ENCODE peak calls at places on chromosomes 2 and 18, in seven cellular contexts. F, Z, N, I, P, C and K are unnamed samples.

GRCh38 chr2:239026711-239027430 is 179.0 kb downstream of the TWIST2 start:
- DNase-seq in F (no peak), N (no peak), Z (no peak), I (no peak), C (no peak), P (no peak), K (no peak)

GRCh38 chr2:151922845-151923666 is 94.8 kb upstream of the ARL5A start:
- DNase-seq in N (no peak), P (peak), C (no peak), Z (no peak), I (peak), F (peak), K (peak)

GRCh38 chr2:144517825-144518699 is 1.9 kb downstream of the ZEB2 start:
- DNase-seq in C (peak), Z (no peak), F (no peak), P (no peak), I (no peak), N (no peak), K (no peak)

GRCh38 chr18:63161032-63161727 is 158.4 kb downstream of the BCL2 start:
- DNase-seq in N (no peak), Z (no peak), C (no peak), F (no peak), P (no peak), I (no peak), K (no peak)

GRCh38 chr2:104853926-104854506 is at the start of gene POU3F3:
- DNase-seq in N (no peak), I (peak), C (peak), Z (no peak), F (peak), P (peak), K (no peak)

GRCh38 chr2:219109468-219109867 is 48.7 kb upstream of the IHH start:
- DNase-seq in F (no peak), N (no peak), P (no peak), C (no peak), I (no peak), Z (no peak), K (no peak)

GRCh38 chr18:75472906-75473305 is 45.4 kb upstream of the SMIM21 start:
- DNase-seq in P (no peak), Z (no peak), I (no peak), F (no peak), N (no peak), C (no peak), K (no peak)

GRCh38 chr2:23073041-23073440 is 311.9 kb upstream of the KLHL29 start:
- DNase-seq in F (no peak), Z (no peak), I (no peak), N (no peak), P (no peak), C (no peak), K (no peak)

DNA sequence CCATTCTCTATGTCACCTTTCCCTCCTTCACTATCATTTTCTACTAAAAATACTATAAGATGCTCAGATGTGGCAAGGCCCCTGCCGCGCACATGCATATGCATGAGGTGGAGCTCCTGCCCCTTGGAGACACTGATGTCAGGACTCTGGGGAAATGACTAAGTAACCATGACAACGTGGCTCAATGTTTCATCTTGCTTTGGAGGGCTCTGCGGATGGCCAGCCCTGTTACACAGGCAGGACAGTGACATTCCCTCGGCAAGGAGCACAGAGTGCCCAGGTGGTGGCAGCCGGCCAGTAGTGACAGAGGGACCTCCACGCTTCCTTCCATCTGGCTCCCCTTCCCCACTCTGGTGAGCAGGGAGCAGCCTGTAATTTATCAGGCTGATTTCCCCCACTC is 364.1 kb downstream of the SS18 start:
- DNase-seq in P (no peak), I (no peak), N (no peak), C (peak), F (peak), Z (peak), K (no peak)
- TF ChIP-seq CTCF in P (no peak), I (no peak), N (no peak), C (no peak), F (no peak), Z (peak), K (no peak)

DNA sequence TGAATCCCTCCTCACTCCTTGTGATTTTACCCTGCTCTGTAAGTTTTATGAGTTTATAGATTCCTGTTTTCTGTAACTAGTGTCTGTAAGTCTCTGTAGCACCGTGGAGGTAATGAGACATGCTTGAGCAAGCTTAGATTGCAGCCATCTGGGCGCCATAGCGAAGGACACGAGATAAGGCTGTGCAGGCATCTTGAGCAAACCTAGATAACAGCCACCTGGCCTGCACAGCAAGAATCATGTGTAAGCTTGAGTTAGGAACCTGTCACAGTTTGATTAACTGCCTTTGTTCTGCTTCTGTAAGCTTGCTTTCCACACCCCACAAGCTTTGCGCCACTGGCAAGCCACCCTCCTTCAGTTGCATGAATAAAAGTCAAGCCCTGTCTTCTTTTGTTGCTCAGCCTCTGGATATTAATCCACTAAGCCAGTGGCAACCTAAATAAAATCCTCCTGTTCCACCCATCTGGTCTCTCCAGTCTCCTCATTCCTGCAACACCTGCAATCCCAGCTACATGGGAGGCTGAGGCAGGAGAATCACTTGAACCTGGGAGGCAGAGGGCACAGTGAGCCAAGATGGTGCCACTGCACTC is 270.6 kb upstream of the RGPD4 start:
- DNase-seq in Z (no peak), F (no peak), C (no peak), N (no peak), I (no peak), P (no peak), K (no peak)
- TF ChIP-seq CTCF in Z (no peak), F (no peak), C (no peak), N (no peak), I (no peak), P (no peak), K (no peak)

DNA sequence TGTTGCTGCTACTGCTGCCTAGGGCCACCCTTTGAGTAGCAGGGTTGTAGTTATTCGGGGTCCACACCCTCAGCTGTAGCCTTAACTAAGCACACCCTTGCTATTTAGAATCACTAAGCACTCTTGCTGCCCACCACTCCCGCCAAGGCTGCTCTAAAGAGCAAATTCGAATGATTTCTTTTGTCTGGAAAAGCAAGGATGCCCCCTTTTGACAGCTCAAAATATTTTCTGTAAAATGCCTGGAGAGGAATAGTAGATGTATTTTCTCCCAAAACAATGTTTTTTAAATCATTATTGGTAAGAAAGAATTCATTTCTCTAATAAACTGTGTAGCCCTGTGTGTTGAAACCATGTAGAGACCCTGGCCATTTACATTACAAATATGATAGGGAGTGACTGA is 80.8 kb upstream of the PAPOLG start:
- DNase-seq in F (no peak), Z (no peak), I (no peak), C (no peak), P (no peak), N (no peak), K (no peak)
- TF ChIP-seq CTCF in F (no peak), Z (no peak), I (no peak), C (no peak), P (no peak), N (no peak), K (no peak)

DNA sequence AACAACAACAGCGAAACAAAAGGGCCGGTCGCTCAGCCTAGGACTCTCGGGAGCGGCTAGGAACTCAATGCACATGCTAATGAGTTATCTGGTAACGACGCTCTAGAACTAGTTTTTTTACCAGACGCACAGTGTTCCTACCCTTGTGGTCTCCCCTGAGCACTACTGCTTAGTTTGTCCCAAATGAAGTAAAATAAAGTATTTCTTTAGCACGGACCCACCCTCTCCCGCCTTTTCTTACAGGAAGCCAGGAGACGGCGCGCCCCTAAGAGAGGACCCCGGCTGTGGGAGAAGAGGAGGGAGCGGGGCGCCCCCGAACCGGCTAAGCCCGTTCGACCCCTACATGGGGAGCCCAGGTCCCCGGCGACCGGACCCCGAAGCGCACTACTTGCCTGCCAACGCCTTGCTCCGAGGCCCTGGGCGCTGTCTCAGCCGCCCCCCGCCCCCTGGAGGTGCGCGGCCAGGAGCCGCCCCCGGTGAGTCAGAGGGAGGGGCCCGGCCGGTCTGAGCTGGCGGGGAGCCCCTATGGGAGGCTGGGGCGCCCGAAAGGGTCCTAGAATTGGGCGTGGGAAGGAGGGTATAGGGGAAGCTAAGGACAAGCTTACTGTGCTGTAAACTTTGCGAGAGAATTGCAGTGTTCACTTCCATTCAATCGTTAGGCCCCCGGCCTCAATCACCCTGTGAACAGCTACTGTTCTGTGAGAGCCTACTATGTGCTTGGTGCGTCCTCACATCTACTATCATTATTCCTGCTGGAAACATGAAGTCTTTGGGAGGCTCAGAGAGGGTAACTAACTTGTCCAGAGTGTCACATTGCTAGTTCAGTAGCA is 3.6 kb upstream of the CAPG start:
- DNase-seq in I (no peak), Z (peak), C (peak), F (peak), P (peak), N (no peak), K (no peak)
- TF ChIP-seq CTCF in I (no peak), Z (peak), C (no peak), F (no peak), P (no peak), N (peak), K (peak)

DNA sequence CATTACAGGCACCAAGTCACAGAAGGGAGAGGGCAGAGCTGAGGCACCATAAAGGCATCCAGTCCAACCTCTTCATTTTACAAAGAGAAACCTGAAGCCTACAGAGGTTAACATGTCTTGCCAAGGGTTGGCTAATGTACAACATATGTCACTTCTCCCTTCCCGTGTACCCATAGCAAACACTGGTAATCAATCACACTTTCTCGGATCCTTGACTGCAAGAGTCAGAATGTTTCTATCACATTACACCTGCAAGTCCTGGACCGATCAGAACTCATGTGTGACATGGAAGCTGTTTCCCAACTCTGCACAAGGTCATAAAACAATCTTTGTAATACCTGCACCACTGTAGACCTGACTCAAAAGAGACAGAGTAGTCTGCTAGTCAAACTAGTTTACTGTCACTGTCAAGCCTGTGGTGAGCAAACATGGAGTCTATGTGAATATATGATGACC is 6.0 kb downstream of the ANKRD44 start:
- DNase-seq in P (no peak), C (no peak), F (no peak), I (no peak), N (no peak), Z (no peak), K (no peak)
- TF ChIP-seq CTCF in P (no peak), C (no peak), F (no peak), I (no peak), N (no peak), Z (no peak), K (no peak)

GRCh38 chr2:201709747-201710146 is 11.3 kb upstream of the MPP4 start:
- DNase-seq in Z (no peak), I (no peak), N (no peak), F (no peak), P (no peak), C (no peak), K (no peak)

GRCh38 chr2:201715459-201715858 is 17.0 kb upstream of the MPP4 start:
- DNase-seq in I (peak), N (no peak), Z (no peak), C (no peak), F (no peak), P (no peak), K (no peak)
- TF ChIP-seq CTCF in I (peak), N (peak), Z (no peak), C (no peak), F (no peak), P (no peak), K (peak)

GRCh38 chr18:12377556-12378553 is 828 bp upstream of the AFG3L2 start:
- DNase-seq in N (no peak), Z (no peak), F (peak), P (no peak), C (peak), I (no peak), K (no peak)
- TF ChIP-seq CTCF in N (peak), Z (peak), F (peak), P (no peak), C (peak), I (no peak), K (peak)

GRCh38 chr2:37812941-37813730 is 112.0 kb upstream of the RMDN2 start:
- DNase-seq in N (no peak), I (no peak), P (no peak), F (no peak), C (no peak), Z (no peak), K (no peak)

GRCh38 chr2:37809931-37810570 is 115.0 kb upstream of the RMDN2 start:
- DNase-seq in N (no peak), Z (peak), I (no peak), F (no peak), C (no peak), P (no peak), K (no peak)

GRCh38 chr2:37812414-37812813 is 112.7 kb upstream of the RMDN2 start:
- DNase-seq in N (no peak), P (no peak), Z (no peak), C (no peak), I (no peak), F (peak), K (no peak)

DNA sequence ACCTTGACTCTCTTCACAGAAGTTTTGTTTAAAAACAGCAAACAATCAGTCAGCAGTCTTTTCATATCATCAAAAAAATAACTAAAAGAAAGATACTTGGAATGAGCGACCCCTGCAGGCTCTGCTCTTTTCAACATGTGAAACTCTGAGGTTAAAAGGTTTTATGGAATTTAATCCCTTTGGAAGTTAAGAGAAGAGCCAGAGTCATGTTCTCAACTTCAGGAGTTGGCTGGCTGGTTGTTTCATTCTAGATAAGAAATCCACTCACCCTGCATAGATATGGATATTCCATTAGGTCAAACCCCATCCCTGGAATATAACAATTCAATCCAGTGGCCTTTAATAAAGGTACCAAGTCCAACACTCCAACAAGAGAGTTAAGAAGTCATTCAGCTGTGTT is 115.6 kb upstream of the RMDN2 start:
- DNase-seq in Z (peak), C (no peak), N (no peak), F (peak), I (no peak), P (peak), K (no peak)
- TF ChIP-seq CTCF in Z (peak), C (peak), N (peak), F (peak), I (no peak), P (peak), K (peak)

GRCh38 chr2:13201924-13202323 is 485.2 kb downstream of the TRIB2 start:
- DNase-seq in F (no peak), N (no peak), C (no peak), P (no peak), Z (no peak), I (no peak), K (no peak)
- TF ChIP-seq CTCF in F (peak), N (peak), C (no peak), P (no peak), Z (no peak), I (no peak), K (peak)

GRCh38 chr2:67476808-67477790 is 80.0 kb downstream of the ETAA1 start:
- DNase-seq in C (no peak), Z (peak), N (no peak), I (no peak), P (peak), F (peak), K (no peak)
- TF ChIP-seq CTCF in C (peak), Z (peak), N (peak), I (no peak), P (peak), F (peak), K (peak)